ENCODE peak calls at places on chromosomes 2 and 18, in ten cellular contexts. F is nephron progenitor cell; K is activated gamma-delta T cell treated with Interleukin-2 at 50 U/mL for 16 hours; P is stromal cell of bone marrow; D is CD4-positive, CD25-positive, alpha-beta regulatory T cell; Z is Daoy; Q is NCI-H1694 treated with DMSO at 0.1 percent for 48 hours; G is foreskin fibroblast; J is NCI-H1105; H is Kasumi-1. O is an unnamed sample.

GRCh38 chr2:58571181-58571852 is 330.2 kb upstream of the FANCL start:
- DNase-seq in F (peak), K (no peak), P (peak), D (no peak), Z (peak), Q (peak), G (peak), J (peak), H (peak), O (peak)

GRCh38 chr2:172693037-172693436 is 42.6 kb upstream of the RAPGEF4 start:
- DNase-seq in F (no peak), K (no peak), P (peak), D (no peak), Z (peak), Q (peak), G (peak), J (no peak), H (peak), O (no peak)

GRCh38 chr18:12855886-12856285 is 28.2 kb downstream of the PTPN2 start:
- DNase-seq in F (no peak), K (no peak), P (no peak), D (no peak), Z (no peak), Q (no peak), G (no peak), J (no peak), H (no peak), O (no peak)

GRCh38 chr2:219220652-219221402 is 2.1 kb upstream of the ABCB6 start:
- DNase-seq in F (no peak), K (no peak), P (no peak), D (no peak), Z (no peak), Q (no peak), G (no peak), J (no peak), H (no peak), O (no peak)

GRCh38 chr2:231573096-231573495 is 19.6 kb upstream of the TEX44 start:
- DNase-seq in F (no peak), K (no peak), P (no peak), D (no peak), Z (no peak), Q (no peak), G (no peak), J (no peak), H (no peak), O (no peak)

GRCh38 chr2:216113572-216113971 is 4.4 kb downstream of the XRCC5 start:
- DNase-seq in F (no peak), K (no peak), P (no peak), D (no peak), Z (no peak), Q (no peak), G (peak), J (no peak), H (no peak), O (no peak)

GRCh38 chr18:24398515-24398914 is 891 bp upstream of the OSBPL1A start:
- DNase-seq in F (peak), K (no peak), P (peak), D (no peak), Z (peak), Q (no peak), G (peak), J (no peak), H (no peak), O (no peak)

GRCh38 chr2:5365871-5366461 is 326.2 kb upstream of the SOX11 start:
- DNase-seq in F (peak), K (no peak), P (peak), D (no peak), Z (peak), Q (peak), G (no peak), J (peak), H (no peak), O (peak)

GRCh38 chr2:202721621-202722020 is 86.9 kb downstream of the FAM117B start:
- DNase-seq in F (no peak), K (no peak), P (no peak), D (no peak), Z (peak), Q (no peak), G (peak), J (no peak), H (no peak), O (no peak)

GRCh38 chr2:767944-768343 is 90.7 kb upstream of the TMEM18 start:
- DNase-seq in F (no peak), K (no peak), P (no peak), D (no peak), Z (no peak), Q (no peak), G (no peak), J (no peak), H (no peak), O (no peak)

GRCh38 chr18:46910856-46911255 is 6.5 kb downstream of the PIAS2 start:
- DNase-seq in F (no peak), K (no peak), P (no peak), D (no peak), Z (no peak), Q (no peak), G (no peak), J (no peak), H (no peak), O (no peak)

GRCh38 chr18:28961669-28962228 is 784.8 kb upstream of the CDH2 start:
- DNase-seq in F (peak), K (no peak), P (peak), D (no peak), Z (peak), Q (peak), G (peak), J (peak), H (peak), O (peak)

GRCh38 chr2:45892236-45892701 is 240.8 kb downstream of the PRKCE start:
- DNase-seq in F (no peak), K (no peak), P (no peak), D (no peak), Z (no peak), Q (peak), G (no peak), J (peak), H (no peak), O (no peak)

GRCh38 chr18:21853020-21853419 is 112.4 kb downstream of the MIB1 start:
- DNase-seq in F (no peak), K (no peak), P (no peak), D (no peak), Z (no peak), Q (no peak), G (peak), J (no peak), H (peak), O (no peak)

GRCh38 chr2:11333431-11334183 is 10.8 kb downstream of the ROCK2 start:
- DNase-seq in F (no peak), K (no peak), P (no peak), D (no peak), Z (no peak), Q (no peak), G (no peak), J (no peak), H (no peak), O (no peak)

GRCh38 chr2:150698016-150698661 is 210.7 kb upstream of the RND3 start:
- DNase-seq in F (no peak), K (no peak), P (peak), D (no peak), Z (no peak), Q (no peak), G (peak), J (no peak), H (no peak), O (no peak)

GRCh38 chr2:159518321-159519005 is 97.9 kb downstream of the BAZ2B start:
- DNase-seq in F (no peak), K (no peak), P (no peak), D (no peak), Z (no peak), Q (no peak), G (no peak), J (no peak), H (no peak), O (no peak)

GRCh38 chr2:172215172-172215935 is 112.7 kb upstream of the DLX2 start:
- DNase-seq in F (no peak), K (no peak), P (no peak), D (no peak), Z (no peak), Q (no peak), G (peak), J (no peak), H (no peak), O (no peak)

GRCh38 chr18:22547807-22548561 is 130.3 kb upstream of the CTAGE1 start:
- DNase-seq in F (no peak), K (no peak), P (no peak), D (no peak), Z (no peak), Q (no peak), G (peak), J (no peak), H (no peak), O (no peak)

O was measured in neuronal stem cell.